ENCODE peak calls at places on chromosomes 12 and 14, in nine cellular contexts. One of them, this sample, is unnamed.

GRCh38 chr12:92827836-92828431 is 101.2 kb downstream of the EEA1 start:
- DNase-seq in activated naive CD4-positive, alpha-beta T cell: no peak
- DNase-seq in NCI-H1092 treated with DMSO at 0.1 percent for 48 hours: no peak
- DNase-seq in NCI-H1417: no peak
- DNase-seq in stimulated activated CD4-positive, alpha-beta T cell treated with anti-CD3 and anti-CD28 coated beads, Interleukin-4, amount 100 ng/mL, for 24 hours: peak; percentile 35
- DNase-seq in DMS 273 treated with DMSO at 0.1 percent for 48 hours: no peak
- DNase-seq in glutamatergic neuron: peak; percentile 23
- DNase-seq in RWPE1: peak; percentile 49
- DNase-seq in T-helper 9 cell: no peak
- DNase-seq in this sample: peak; percentile 26

GRCh38 chr12:68310370-68310769 is 21.8 kb downstream of the MDM1 start:
- DNase-seq in activated naive CD4-positive, alpha-beta T cell: no peak
- DNase-seq in NCI-H1092 treated with DMSO at 0.1 percent for 48 hours: no peak
- DNase-seq in NCI-H1417: no peak
- DNase-seq in stimulated activated CD4-positive, alpha-beta T cell treated with anti-CD3 and anti-CD28 coated beads, Interleukin-4, amount 100 ng/mL, for 24 hours: no peak
- DNase-seq in DMS 273 treated with DMSO at 0.1 percent for 48 hours: no peak
- DNase-seq in glutamatergic neuron: no peak
- DNase-seq in RWPE1: peak; percentile 51
- DNase-seq in T-helper 9 cell: no peak
- DNase-seq in this sample: no peak

GRCh38 chr14:21711360-21711961 is 37.8 kb upstream of the OR4E1 start:
- DNase-seq in activated naive CD4-positive, alpha-beta T cell: no peak
- DNase-seq in NCI-H1092 treated with DMSO at 0.1 percent for 48 hours: peak; percentile 40
- DNase-seq in NCI-H1417: peak; percentile 1
- DNase-seq in stimulated activated CD4-positive, alpha-beta T cell treated with anti-CD3 and anti-CD28 coated beads, Interleukin-4, amount 100 ng/mL, for 24 hours: peak; percentile 32
- DNase-seq in DMS 273 treated with DMSO at 0.1 percent for 48 hours: no peak
- DNase-seq in glutamatergic neuron: no peak
- DNase-seq in RWPE1: peak; percentile 47
- DNase-seq in T-helper 9 cell: no peak
- DNase-seq in this sample: no peak

GRCh38 chr12:76329163-76329562 is 19.1 kb downstream of the BBS10 start:
- DNase-seq in activated naive CD4-positive, alpha-beta T cell: no peak
- DNase-seq in NCI-H1092 treated with DMSO at 0.1 percent for 48 hours: no peak
- DNase-seq in NCI-H1417: no peak
- DNase-seq in stimulated activated CD4-positive, alpha-beta T cell treated with anti-CD3 and anti-CD28 coated beads, Interleukin-4, amount 100 ng/mL, for 24 hours: no peak
- DNase-seq in DMS 273 treated with DMSO at 0.1 percent for 48 hours: no peak
- DNase-seq in glutamatergic neuron: no peak
- DNase-seq in RWPE1: peak; percentile 92
- DNase-seq in T-helper 9 cell: no peak
- DNase-seq in this sample: no peak

GRCh38 chr14:52954346-52955214 is 3.7 kb upstream of the FERMT2 start:
- DNase-seq in activated naive CD4-positive, alpha-beta T cell: no peak
- DNase-seq in NCI-H1092 treated with DMSO at 0.1 percent for 48 hours: no peak
- DNase-seq in NCI-H1417: no peak
- DNase-seq in stimulated activated CD4-positive, alpha-beta T cell treated with anti-CD3 and anti-CD28 coated beads, Interleukin-4, amount 100 ng/mL, for 24 hours: no peak
- DNase-seq in DMS 273 treated with DMSO at 0.1 percent for 48 hours: no peak
- DNase-seq in glutamatergic neuron: no peak
- DNase-seq in RWPE1: no peak
- DNase-seq in T-helper 9 cell: no peak
- DNase-seq in this sample: no peak

GRCh38 chr12:111180830-111181726 is 187.8 kb downstream of the PHETA1 start:
- DNase-seq in activated naive CD4-positive, alpha-beta T cell: no peak
- DNase-seq in NCI-H1092 treated with DMSO at 0.1 percent for 48 hours: peak; percentile 43
- DNase-seq in NCI-H1417: peak; percentile 77
- DNase-seq in stimulated activated CD4-positive, alpha-beta T cell treated with anti-CD3 and anti-CD28 coated beads, Interleukin-4, amount 100 ng/mL, for 24 hours: no peak
- DNase-seq in DMS 273 treated with DMSO at 0.1 percent for 48 hours: peak; percentile 67
- DNase-seq in glutamatergic neuron: no peak
- DNase-seq in RWPE1: no peak
- DNase-seq in T-helper 9 cell: no peak
- DNase-seq in this sample: no peak

GRCh38 chr12:32549675-32550079 is 129.4 kb upstream of the DNM1L start:
- DNase-seq in activated naive CD4-positive, alpha-beta T cell: no peak
- DNase-seq in NCI-H1092 treated with DMSO at 0.1 percent for 48 hours: no peak
- DNase-seq in NCI-H1417: no peak
- DNase-seq in stimulated activated CD4-positive, alpha-beta T cell treated with anti-CD3 and anti-CD28 coated beads, Interleukin-4, amount 100 ng/mL, for 24 hours: no peak
- DNase-seq in DMS 273 treated with DMSO at 0.1 percent for 48 hours: no peak
- DNase-seq in glutamatergic neuron: peak; percentile 24
- DNase-seq in RWPE1: no peak
- DNase-seq in T-helper 9 cell: no peak
- DNase-seq in this sample: no peak

GRCh38 chr14:20501346-20501745 is 4.0 kb upstream of the RNASE10 start:
- DNase-seq in activated naive CD4-positive, alpha-beta T cell: no peak
- DNase-seq in NCI-H1092 treated with DMSO at 0.1 percent for 48 hours: no peak
- DNase-seq in NCI-H1417: no peak
- DNase-seq in stimulated activated CD4-positive, alpha-beta T cell treated with anti-CD3 and anti-CD28 coated beads, Interleukin-4, amount 100 ng/mL, for 24 hours: no peak
- DNase-seq in DMS 273 treated with DMSO at 0.1 percent for 48 hours: no peak
- DNase-seq in glutamatergic neuron: no peak
- DNase-seq in RWPE1: peak; percentile 24
- DNase-seq in T-helper 9 cell: no peak
- DNase-seq in this sample: no peak